ENCODE peak calls at places on chromosomes 1 and 21, in eight cellular contexts. G is NCI-H1105 treated with DMSO at 0.1 percent for 48 hours; P is iPS-NIHi11; U is NCI-H2107; D is substantia nigra; W is A549; T is activated CD4-positive, CD25-positive, alpha-beta regulatory T cell treated with anti-CD3 and anti-CD28 coated beads, Interleukin-2, amount 50 U/mL, for 16 hours; J is NCI-H1092 treated with DMSO at 0.1 percent for 48 hours. E is an unnamed sample.

GRCh38 chr1:183804916-183805734 is at the start of gene RGL1:
- DNase-seq in G (peak; percentile 64), P (peak; percentile 58), U (peak; percentile 60), D (peak; percentile 62), W (peak; percentile 51), T (no peak), J (peak; percentile 44), E (peak; percentile 73)

GRCh38 chr1:50271968-50272578 is 151.2 kb downstream of the DMRTA2 start:
- DNase-seq in G (peak; percentile 13), P (peak; percentile 73), U (no peak), D (no peak), W (peak; percentile 16), T (no peak), J (peak; percentile 51), E (no peak)

GRCh38 chr1:34929853-34930701 is 627 bp upstream of the DLGAP3 start:
- DNase-seq in G (no peak), P (peak; percentile 50), U (no peak), D (no peak), W (no peak), T (no peak), J (peak; percentile 21), E (no peak)

GRCh38 chr1:221869759-221870158 is 127.9 kb upstream of the DUSP10 start:
- DNase-seq in G (no peak), P (no peak), U (no peak), D (no peak), W (no peak), T (no peak), J (no peak), E (no peak)

GRCh38 chr1:225182701-225183100 is 245.1 kb downstream of the LBR start:
- DNase-seq in G (no peak), P (no peak), U (no peak), D (no peak), W (no peak), T (no peak), J (no peak), E (peak; percentile 78)

GRCh38 chr21:46418265-46418946 is 40.3 kb upstream of the DIP2A start:
- DNase-seq in G (no peak), P (no peak), U (no peak), D (no peak), W (no peak), T (no peak), J (no peak), E (no peak)

GRCh38 chr1:44316231-44316759 is 38.8 kb downstream of the ERI3 start:
- DNase-seq in G (peak; percentile 48), P (no peak), U (peak; percentile 66), D (no peak), W (no peak), T (no peak), J (peak; percentile 21), E (no peak)

GRCh38 chr1:219401723-219402431 is 211.0 kb downstream of the ZC3H11B start:
- DNase-seq in G (no peak), P (no peak), U (no peak), D (no peak), W (no peak), T (no peak), J (no peak), E (no peak)

GRCh38 chr1:910311-910880 is 13.3 kb upstream of the SAMD11 start:
- DNase-seq in G (no peak), P (no peak), U (no peak), D (no peak), W (no peak), T (no peak), J (no peak), E (peak; percentile 32)

GRCh38 chr1:55457874-55458273 is 242.7 kb upstream of the USP24 start:
- DNase-seq in G (no peak), P (no peak), U (no peak), D (no peak), W (no peak), T (no peak), J (no peak), E (no peak)

GRCh38 chr1:175269151-175269550 is 76.6 kb upstream of the KIAA0040 start:
- DNase-seq in G (no peak), P (no peak), U (no peak), D (no peak), W (no peak), T (no peak), J (no peak), E (no peak)

GRCh38 chr1:154320882-154321608 is at the start of gene AQP10:
- DNase-seq in G (no peak), P (no peak), U (no peak), D (no peak), W (no peak), T (no peak), J (no peak), E (no peak)

GRCh38 chr21:42578034-42578433 is 64.4 kb downstream of the SLC37A1 start:
- DNase-seq in G (no peak), P (no peak), U (no peak), D (no peak), W (no peak), T (no peak), J (no peak), E (no peak)

GRCh38 chr1:229537894-229538293 is 20.6 kb downstream of the ABCB10 start:
- DNase-seq in G (no peak), P (no peak), U (no peak), D (no peak), W (no peak), T (no peak), J (no peak), E (peak; percentile 97)

GRCh38 chr1:75423136-75423535 is 187.8 kb downstream of the SLC44A5 start:
- DNase-seq in G (no peak), P (no peak), U (no peak), D (no peak), W (no peak), T (no peak), J (no peak), E (no peak)

GRCh38 chr1:152110365-152110859 is 4.8 kb downstream of the TCHH start:
- DNase-seq in G (peak; percentile 32), P (peak; percentile 16), U (no peak), D (no peak), W (peak; percentile 67), T (no peak), J (no peak), E (peak; percentile 45)

GRCh38 chr1:204563324-204563723 is 47.1 kb downstream of the MDM4 start:
- DNase-seq in G (no peak), P (no peak), U (no peak), D (no peak), W (no peak), T (no peak), J (no peak), E (no peak)

GRCh38 chr1:233315718-233316301 is 11.7 kb upstream of the MAP3K21 start:
- DNase-seq in G (no peak), P (no peak), U (no peak), D (no peak), W (no peak), T (no peak), J (no peak), E (no peak)

GRCh38 chr1:213051127-213051880 is at the start of gene RPS6KC1:
- DNase-seq in G (peak; percentile 89), P (peak; percentile 93), U (peak; percentile 81), D (peak; percentile 76), W (peak; percentile 85), T (peak; percentile 62), J (peak; percentile 91), E (peak; percentile 89)

GRCh38 chr21:20306836-20307235 is 691.4 kb upstream of the NCAM2 start:
- DNase-seq in G (no peak), P (no peak), U (no peak), D (no peak), W (no peak), T (no peak), J (no peak), E (no peak)

E was measured in myocyte.